ENCODE peak calls at places on chromosomes 4 and X, in nine cellular contexts. Q, N, W, R, Y, J, S, V and P are unnamed samples.

GRCh38 chr4:47668810-47669408 is 169.0 kb downstream of the CORIN start:
- DNase-seq in Q (peak), N (no peak), W (peak), R (peak), Y (no peak), J (peak), S (peak), V (no peak), P (peak)

GRCh38 chrX:103513476-103514108 is 5.7 kb downstream of the RAB40A start:
- DNase-seq in Q (no peak), N (no peak), W (no peak), R (no peak), Y (no peak), J (no peak), S (no peak), V (no peak), P (peak)

GRCh38 chrX:17500145-17500579 is 125.2 kb downstream of the NHS start:
- DNase-seq in Q (no peak), N (no peak), W (no peak), R (no peak), Y (no peak), J (peak), S (no peak), V (no peak), P (peak)

GRCh38 chr4:188138227-188138626 is 1.0 kb upstream of the TRIML1 start:
- DNase-seq in Q (no peak), N (no peak), W (no peak), R (no peak), Y (no peak), J (no peak), S (no peak), V (no peak), P (no peak)

GRCh38 chr4:156718226-156718625 is 253.4 kb downstream of the PDGFC start:
- DNase-seq in Q (no peak), N (no peak), W (no peak), R (no peak), Y (no peak), J (no peak), S (no peak), V (no peak), P (no peak)

GRCh38 chr4:100162027-100162685 is 28.1 kb downstream of the DDIT4L start:
- DNase-seq in Q (no peak), N (no peak), W (no peak), R (no peak), Y (no peak), J (peak), S (no peak), V (no peak), P (no peak)

GRCh38 chr4:6885953-6886557 is 23.6 kb upstream of the TBC1D14 start:
- DNase-seq in Q (no peak), N (peak), W (no peak), R (peak), Y (no peak), J (peak), S (no peak), V (no peak), P (peak)

GRCh38 chr4:132767901-132768300 is 381.2 kb upstream of the PCDH10 start:
- DNase-seq in Q (no peak), N (no peak), W (no peak), R (no peak), Y (no peak), J (no peak), S (no peak), V (no peak), P (no peak)

GRCh38 chrX:152641996-152642395 is 4.3 kb downstream of the GABRQ start:
- DNase-seq in Q (no peak), N (no peak), W (no peak), R (no peak), Y (peak), J (peak), S (peak), V (no peak), P (no peak)
- TF ChIP-seq CTCF in Q (no peak), N (no peak), W (no peak), R (no peak), Y (no peak), J (no peak), S (peak), V (no peak), P (peak)

DNA sequence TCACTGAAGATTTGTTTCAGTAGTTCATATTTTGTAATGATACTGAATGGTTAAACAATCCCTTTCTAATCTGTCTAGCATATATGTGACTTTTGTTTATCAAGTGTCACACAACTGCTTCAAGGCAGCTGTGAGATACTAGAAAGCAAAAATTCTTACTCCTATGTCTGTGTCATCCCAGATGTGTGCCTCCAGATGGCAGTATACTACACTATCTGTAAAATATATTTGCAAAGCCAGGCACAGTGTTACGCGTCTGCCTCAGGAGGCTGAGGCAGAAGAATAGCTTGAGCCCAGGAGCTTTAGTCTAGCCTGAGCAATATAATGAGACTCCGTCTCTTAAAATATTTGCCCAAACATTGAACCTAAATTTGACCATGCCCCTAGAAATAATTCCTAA is 4.0 kb downstream of the NUDT10 start:
- DNase-seq in Q (no peak), N (no peak), W (peak), R (peak), Y (peak), J (peak), S (peak), V (peak), P (peak)
- TF ChIP-seq CTCF in Q (peak), N (peak), W (peak), R (peak), Y (no peak), J (no peak), S (peak), V (no peak), P (peak)

GRCh38 chrX:74788545-74789086 is 136.6 kb downstream of the NEXMIF start:
- DNase-seq in Q (no peak), N (no peak), W (peak), R (no peak), Y (no peak), J (no peak), S (no peak), V (no peak), P (no peak)
- TF ChIP-seq CTCF in Q (peak), N (no peak), W (no peak), R (no peak), Y (no peak), J (no peak), S (no peak), V (no peak), P (peak)

DNA sequence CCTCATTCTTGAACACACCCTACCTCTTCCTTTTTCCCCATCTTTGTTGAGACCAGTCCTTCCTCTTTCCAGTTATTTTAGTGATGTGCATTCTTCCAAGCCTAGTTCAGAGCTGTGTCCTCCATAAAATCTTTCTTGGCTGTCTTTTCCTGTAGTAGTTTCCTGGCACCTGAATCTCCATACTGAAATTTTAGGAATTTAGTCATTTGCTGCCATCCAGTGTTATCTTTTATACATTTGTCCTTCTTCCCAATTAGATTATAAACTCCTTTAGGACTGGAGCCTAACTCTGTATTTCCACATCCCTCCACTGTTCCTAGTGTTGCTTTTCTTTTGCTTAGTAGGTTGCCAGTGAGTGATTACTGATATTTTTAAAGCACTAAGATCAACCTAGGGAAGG is 11.4 kb downstream of the FHIP1A start:
- DNase-seq in Q (no peak), N (no peak), W (no peak), R (no peak), Y (no peak), J (no peak), S (no peak), V (no peak), P (peak)
- TF ChIP-seq CTCF in Q (no peak), N (no peak), W (no peak), R (no peak), Y (no peak), J (no peak), S (no peak), V (no peak), P (peak)

GRCh38 chr4:24642941-24643628 is 58.7 kb upstream of the DHX15 start:
- DNase-seq in Q (no peak), N (no peak), W (no peak), R (no peak), Y (no peak), J (peak), S (no peak), V (no peak), P (peak)

GRCh38 chr4:24644983-24645764 is 60.8 kb upstream of the DHX15 start:
- DNase-seq in Q (no peak), N (no peak), W (no peak), R (no peak), Y (no peak), J (no peak), S (no peak), V (no peak), P (peak)

GRCh38 chr4:24646777-24647460 is 62.6 kb upstream of the DHX15 start:
- DNase-seq in Q (no peak), N (no peak), W (no peak), R (no peak), Y (no peak), J (no peak), S (no peak), V (no peak), P (no peak)

GRCh38 chr4:24645765-24646550 is 61.6 kb upstream of the DHX15 start:
- DNase-seq in Q (no peak), N (no peak), W (no peak), R (no peak), Y (no peak), J (no peak), S (peak), V (no peak), P (no peak)

GRCh38 chr4:24643774-24644520 is 59.6 kb upstream of the DHX15 start:
- DNase-seq in Q (no peak), N (no peak), W (no peak), R (no peak), Y (no peak), J (no peak), S (no peak), V (no peak), P (no peak)
- TF ChIP-seq CTCF in Q (no peak), N (no peak), W (no peak), R (no peak), Y (no peak), J (no peak), S (no peak), V (no peak), P (no peak)

GRCh38 chrX:11722304-11722703 is 35.7 kb upstream of the MSL3 start:
- DNase-seq in Q (no peak), N (no peak), W (no peak), R (no peak), Y (no peak), J (no peak), S (no peak), V (no peak), P (no peak)

GRCh38 chrX:11725631-11726442 is 32.2 kb upstream of the MSL3 start:
- DNase-seq in Q (no peak), N (no peak), W (no peak), R (no peak), Y (no peak), J (no peak), S (no peak), V (no peak), P (no peak)

GRCh38 chrX:11728556-11728955 is 29.5 kb upstream of the MSL3 start:
- DNase-seq in Q (no peak), N (no peak), W (no peak), R (no peak), Y (no peak), J (no peak), S (no peak), V (no peak), P (no peak)

DNA sequence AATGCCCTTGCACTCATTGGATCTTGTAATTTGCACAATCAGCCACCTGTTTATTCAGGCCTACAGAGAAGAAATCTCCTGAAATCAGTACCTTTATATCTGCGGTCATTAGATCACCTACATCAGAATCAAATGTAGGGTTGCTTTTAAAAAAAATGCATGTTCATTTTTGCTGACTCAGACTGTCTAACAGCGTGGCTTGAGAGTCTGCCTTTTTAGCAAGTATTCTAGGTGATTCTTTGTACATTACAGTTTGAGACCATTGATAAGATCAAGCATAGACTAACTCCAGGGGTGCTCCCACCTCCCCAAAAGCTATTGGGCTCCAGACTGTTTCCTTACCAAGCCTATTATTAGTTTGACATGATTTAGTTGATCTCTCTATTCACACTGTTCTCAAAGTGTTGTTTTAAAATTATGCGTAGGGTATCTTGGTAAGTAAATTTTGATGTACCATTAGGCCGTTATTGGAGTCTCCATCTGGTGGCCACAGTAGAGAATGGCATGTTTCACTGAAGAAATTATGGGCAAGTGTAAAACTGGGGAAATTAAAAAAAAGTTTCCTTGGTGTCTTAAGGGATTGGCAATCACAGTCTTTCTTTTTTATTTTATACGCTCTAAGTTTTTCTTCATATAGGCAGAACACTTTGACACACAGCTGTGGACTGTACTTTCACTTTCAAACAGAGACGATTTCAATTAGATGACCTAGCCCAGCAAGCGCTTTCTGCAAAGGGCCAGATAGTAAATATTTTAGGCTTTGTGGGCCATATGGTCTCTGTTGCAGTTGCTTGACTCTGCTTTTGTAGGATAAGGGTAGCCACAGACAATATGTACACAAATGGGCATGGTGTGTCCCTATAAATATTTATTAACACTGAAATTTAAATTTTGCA is 33.7 kb upstream of the MSL3 start:
- DNase-seq in Q (no peak), N (no peak), W (peak), R (peak), Y (no peak), J (peak), S (no peak), V (peak), P (peak)
- TF ChIP-seq CTCF in Q (peak), N (peak), W (peak), R (peak), Y (peak), J (no peak), S (peak), V (no peak), P (peak)

GRCh38 chr4:29762151-29762550 is 958.0 kb upstream of the PCDH7 start:
- DNase-seq in Q (no peak), N (no peak), W (no peak), R (no peak), Y (no peak), J (no peak), S (no peak), V (no peak), P (no peak)

DNA sequence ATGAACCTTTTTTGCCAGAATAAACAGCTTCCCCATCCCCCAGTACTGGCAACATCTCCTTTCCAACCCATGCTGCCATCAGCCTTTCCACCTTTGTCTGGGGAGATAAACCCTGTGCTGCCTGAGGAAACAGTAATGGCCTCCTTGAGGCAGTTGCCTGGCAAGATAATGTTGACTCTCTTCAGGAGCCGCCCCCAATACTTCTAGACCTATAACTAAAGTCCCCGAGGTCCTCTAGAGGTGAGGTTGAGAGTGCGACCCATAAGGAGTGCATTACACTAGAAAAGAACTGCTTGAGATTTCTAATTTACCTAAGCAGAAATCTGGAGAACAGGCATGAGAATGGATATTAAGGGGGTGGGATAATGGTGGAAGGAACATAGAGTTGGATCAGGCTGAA is 963.2 kb upstream of the PCDH7 start:
- DNase-seq in Q (no peak), N (no peak), W (no peak), R (no peak), Y (peak), J (no peak), S (no peak), V (no peak), P (no peak)
- TF ChIP-seq CTCF in Q (no peak), N (no peak), W (no peak), R (no peak), Y (no peak), J (no peak), S (no peak), V (no peak), P (no peak)

GRCh38 chrX:85109235-85109634 is 105.6 kb downstream of the APOOL start:
- DNase-seq in Q (no peak), N (no peak), W (no peak), R (no peak), Y (peak), J (peak), S (peak), V (no peak), P (no peak)
- TF ChIP-seq CTCF in Q (peak), N (no peak), W (no peak), R (no peak), Y (peak), J (no peak), S (peak), V (no peak), P (peak)

DNA sequence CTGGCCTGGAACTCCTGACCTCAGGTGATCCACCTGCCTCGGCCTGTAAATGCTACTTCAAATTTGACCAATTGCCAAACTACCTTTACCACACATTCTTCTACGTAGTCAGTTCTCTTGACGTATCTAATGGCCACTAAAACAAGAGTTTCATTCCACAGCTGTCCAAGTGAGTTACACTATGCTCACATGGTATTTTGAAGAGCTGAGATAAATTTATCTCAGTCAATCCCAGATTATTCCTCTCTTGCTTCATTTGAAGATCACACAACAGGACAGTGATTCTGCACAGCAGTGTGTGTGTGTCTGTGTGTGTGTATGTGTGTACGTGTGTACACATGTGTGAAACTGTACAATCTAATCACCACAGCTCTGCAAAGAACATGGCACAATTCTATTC is 133.4 kb downstream of the APBB2 start:
- DNase-seq in Q (no peak), N (no peak), W (no peak), R (no peak), Y (no peak), J (no peak), S (no peak), V (no peak), P (no peak)
- TF ChIP-seq CTCF in Q (no peak), N (no peak), W (no peak), R (no peak), Y (no peak), J (no peak), S (no peak), V (no peak), P (no peak)